ENCODE peak calls at places on chromosomes 16 and 17, in six cellular contexts. A is Peyer's patch, X is AG04450, D is tibial artery, B is cardiac muscle cell, J is mesendoderm. C is an unnamed sample. For H3K27me3, the result is how much of the 10 kb centered on the place peaks cover.

GRCh38 chr16:56198044-56198754 is 6.9 kb downstream of the GNAO1 start:
- DNase-seq in X (no peak), D (no peak), A (no peak), B (no peak), J (no peak), C (no peak)

GRCh38 chr16:27317738-27318398 is 4.1 kb downstream of the IL4R start:
- DNase-seq in J (no peak), B (no peak), X (no peak), A (no peak), D (peak), C (no peak)

GRCh38 chr16:3023415-3023668 is 400 bp downstream of the HCFC1R1 start:
- DNase-seq in A (no peak), B (peak), J (peak), X (no peak), D (no peak), C (peak)

GRCh38 chr16:14249291-14250032 is 178.3 kb downstream of the MRTFB start:
- DNase-seq in X (no peak), A (no peak), J (peak), D (peak), B (peak), C (peak)

GRCh38 chr17:58394534-58395223 is 22.7 kb downstream of the RNF43 start:
- DNase-seq in A (no peak), B (no peak), X (no peak), J (no peak), D (no peak), C (no peak)

GRCh38 chr17:45131616-45132301 is 556 bp downstream of the PLCD3 start:
- DNase-seq in B (peak), X (no peak), D (no peak), J (peak), A (peak), C (peak)

GRCh38 chr17:59842901-59843652 is 49.7 kb downstream of the TUBD1 start:
- DNase-seq in A (peak), X (peak), B (peak), J (peak), D (no peak), C (peak)

GRCh38 chr16:10741844-10742243 is 1.8 kb upstream of the NUBP1 start:
- DNase-seq in D (no peak), J (no peak), B (peak), X (no peak), A (no peak), C (peak)

GRCh38 chr17:81821147-81821546 is 11.9 kb downstream of the MCRIP1 start:
- DNase-seq in X (no peak), J (no peak), A (no peak), D (no peak), B (no peak), C (no peak)

GRCh38 chr17:39564201-39564828 is 43.4 kb downstream of the NEUROD2 start:
- DNase-seq in B (peak), X (no peak), D (no peak), J (peak), A (no peak), C (no peak)

GRCh38 chr17:42937712-42938596 is 26.3 kb downstream of the AARSD1 start:
- DNase-seq in B (peak), J (peak), D (no peak), X (no peak), A (no peak), C (peak)

GRCh38 chr16:88389621-88390160 is 6.9 kb downstream of the ZNF469 start:
- DNase-seq in X (no peak), D (no peak), B (peak), J (no peak), A (no peak), C (no peak)

GRCh38 chr17:78226055-78226751 is 5.2 kb upstream of the TMEM235 start:
- DNase-seq in A (no peak), J (no peak), X (no peak), D (no peak), B (no peak), C (no peak)

GRCh38 chr16:4790871-4791270 is 2.7 kb upstream of the SEPTIN12 start:
- DNase-seq in J (no peak), D (no peak), A (no peak), B (no peak), X (no peak), C (no peak)

GRCh38 chr16:3481696-3482658 is 13.3 kb downstream of the C16orf90 start:
- DNase-seq in B (no peak), X (no peak), D (no peak), A (no peak), J (no peak), C (no peak)

GRCh38 chr16:74984670-74985411 is at the start of gene WDR59:
- DNase-seq in J (peak), D (peak), B (peak), A (peak), X (peak), C (peak)

GRCh38 chr16:85484337-85485295 is 128.5 kb upstream of the GSE1 start:
- DNase-seq in A (no peak), J (no peak), B (no peak), X (no peak), D (no peak), C (no peak)

GRCh38 chr16:89357460-89357859 is 132.9 kb downstream of the ANKRD11 start:
- DNase-seq in A (no peak), J (peak), X (no peak), B (no peak), D (no peak), C (no peak)

GRCh38 chr17:71986886-71987285 is 133.9 kb upstream of the SOX9 start:
- DNase-seq in A (no peak), J (no peak), D (no peak), X (no peak), B (no peak), C (no peak)

GRCh38 chr16:84508502-84508901 is 4.0 kb upstream of the MEAK7 start:
- DNase-seq in A (no peak), B (no peak), J (no peak), X (no peak), D (no peak), C (no peak)

GRCh38 chr17:48055531-48056245 is 7.5 kb downstream of the NFE2L1 start:
- DNase-seq in B (peak), A (no peak), D (no peak), X (peak), J (peak), C (peak)

GRCh38 chr17:48056246-48056745 is 8.1 kb downstream of the NFE2L1 start:
- DNase-seq in X (no peak), B (no peak), D (no peak), J (no peak), A (no peak), C (no peak)

GRCh38 chr17:48053758-48054237 is 5.6 kb downstream of the NFE2L1 start:
- DNase-seq in A (no peak), J (no peak), B (no peak), X (no peak), D (no peak), C (no peak)

GRCh38 chr17:48052956-48053757 is 5.0 kb downstream of the NFE2L1 start:
- DNase-seq in X (no peak), J (no peak), A (no peak), D (peak), B (peak), C (peak)

DNA sequence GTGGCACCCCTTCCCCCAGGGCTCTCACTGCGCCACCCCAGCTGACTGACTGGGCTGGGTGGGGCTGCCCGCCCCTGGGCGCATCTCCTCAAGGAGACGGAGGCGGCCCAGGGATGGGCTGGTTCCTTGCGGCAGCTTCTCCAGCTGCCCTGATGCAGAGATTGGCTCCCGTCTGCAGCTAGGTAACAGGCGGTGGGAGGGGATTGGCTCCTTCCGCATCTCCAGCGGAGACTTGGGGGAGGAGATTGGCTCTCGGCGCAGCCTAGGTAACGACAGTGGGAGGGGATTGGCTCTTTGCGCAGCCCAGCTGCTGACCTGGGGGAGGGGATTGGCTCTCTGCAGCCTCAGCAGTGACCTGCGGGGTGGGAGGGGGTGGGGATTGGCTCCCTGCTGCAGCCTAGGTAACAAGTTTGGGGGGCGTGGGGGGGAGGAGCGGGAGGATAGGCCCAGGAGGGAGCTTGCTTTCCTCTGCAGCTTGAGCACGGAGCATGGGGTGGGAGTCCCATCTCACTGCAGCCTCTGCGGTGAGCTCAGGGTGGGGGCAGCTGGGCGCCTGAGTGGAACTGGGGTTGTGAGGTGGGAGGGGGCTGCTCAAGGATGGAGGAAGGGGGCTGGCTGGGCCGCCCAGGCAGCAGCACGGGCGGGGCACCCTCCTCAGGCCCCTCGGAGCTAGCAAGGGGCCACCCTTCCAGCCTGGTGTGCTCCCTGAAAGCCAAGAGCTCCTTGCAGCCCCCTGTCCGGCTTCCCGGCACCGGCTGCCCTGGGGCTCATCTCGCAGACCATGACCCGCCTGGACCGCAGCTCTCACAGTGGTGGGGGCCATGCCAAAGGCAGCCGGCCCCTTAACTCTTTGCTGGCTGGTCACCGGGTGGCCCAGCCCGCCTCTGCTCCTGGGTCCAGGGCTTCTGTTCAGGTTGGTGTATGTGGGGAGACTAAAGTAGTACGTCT is 6.4 kb downstream of the NFE2L1 start:
- DNase-seq in X (no peak), J (peak), D (peak), A (no peak), B (peak), C (no peak)
- H3K4me3 ChIP-seq in X (peak), J (peak), D (peak), A (peak), B (peak), C (no peak)

GRCh38 chr16:58493756-58494431 is 6.0 kb upstream of the NDRG4 start:
- DNase-seq in J (no peak), X (no peak), D (no peak), B (no peak), A (no peak), C (no peak)
- H3K27me3 ChIP-seq in J (under half), X (under half), D (under half), B (under half), A (under half), C (under half)

GRCh38 chr16:67539691-67540635 is 11.3 kb downstream of the RIPOR1 start:
- DNase-seq in X (no peak), D (no peak), A (no peak), J (no peak), B (no peak), C (no peak)

GRCh38 chr16:67537636-67538591 is 9.3 kb downstream of the RIPOR1 start:
- DNase-seq in B (peak), X (no peak), D (no peak), J (peak), A (peak), C (no peak)

GRCh38 chr16:67537270-67537635 is 8.6 kb downstream of the RIPOR1 start:
- DNase-seq in D (peak), J (peak), B (peak), X (no peak), A (no peak), C (no peak)

GRCh38 chr16:67539271-67539670 is 10.6 kb downstream of the RIPOR1 start:
- DNase-seq in X (no peak), A (no peak), J (peak), D (no peak), B (no peak), C (no peak)

DNA sequence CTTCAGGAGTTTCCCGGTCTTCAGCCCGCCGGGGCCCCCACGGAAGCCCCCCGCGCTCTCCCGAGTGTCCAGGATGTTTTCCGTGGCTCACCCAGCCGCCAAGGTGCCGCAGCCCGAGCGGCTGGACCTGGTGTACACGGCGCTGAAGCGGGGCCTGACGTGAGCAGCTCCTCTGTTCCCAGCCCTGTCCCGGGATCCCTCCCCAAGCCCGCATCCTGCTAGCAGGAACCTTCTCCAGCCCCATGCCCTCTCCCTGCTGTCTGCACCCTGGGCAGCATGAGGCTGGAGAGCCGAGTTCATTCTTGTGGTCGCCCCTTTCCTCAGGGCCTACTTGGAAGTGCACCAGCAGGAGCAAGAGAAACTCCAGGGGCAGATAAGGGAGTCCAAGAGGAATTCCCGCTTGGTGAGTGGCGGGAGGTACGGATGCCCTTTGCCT is 10.1 kb downstream of the RIPOR1 start:
- DNase-seq in X (no peak), J (peak), B (peak), D (no peak), A (no peak), C (no peak)
- H3K4me3 ChIP-seq in X (peak), J (no peak), B (peak), D (peak), A (peak), C (no peak)

DNA sequence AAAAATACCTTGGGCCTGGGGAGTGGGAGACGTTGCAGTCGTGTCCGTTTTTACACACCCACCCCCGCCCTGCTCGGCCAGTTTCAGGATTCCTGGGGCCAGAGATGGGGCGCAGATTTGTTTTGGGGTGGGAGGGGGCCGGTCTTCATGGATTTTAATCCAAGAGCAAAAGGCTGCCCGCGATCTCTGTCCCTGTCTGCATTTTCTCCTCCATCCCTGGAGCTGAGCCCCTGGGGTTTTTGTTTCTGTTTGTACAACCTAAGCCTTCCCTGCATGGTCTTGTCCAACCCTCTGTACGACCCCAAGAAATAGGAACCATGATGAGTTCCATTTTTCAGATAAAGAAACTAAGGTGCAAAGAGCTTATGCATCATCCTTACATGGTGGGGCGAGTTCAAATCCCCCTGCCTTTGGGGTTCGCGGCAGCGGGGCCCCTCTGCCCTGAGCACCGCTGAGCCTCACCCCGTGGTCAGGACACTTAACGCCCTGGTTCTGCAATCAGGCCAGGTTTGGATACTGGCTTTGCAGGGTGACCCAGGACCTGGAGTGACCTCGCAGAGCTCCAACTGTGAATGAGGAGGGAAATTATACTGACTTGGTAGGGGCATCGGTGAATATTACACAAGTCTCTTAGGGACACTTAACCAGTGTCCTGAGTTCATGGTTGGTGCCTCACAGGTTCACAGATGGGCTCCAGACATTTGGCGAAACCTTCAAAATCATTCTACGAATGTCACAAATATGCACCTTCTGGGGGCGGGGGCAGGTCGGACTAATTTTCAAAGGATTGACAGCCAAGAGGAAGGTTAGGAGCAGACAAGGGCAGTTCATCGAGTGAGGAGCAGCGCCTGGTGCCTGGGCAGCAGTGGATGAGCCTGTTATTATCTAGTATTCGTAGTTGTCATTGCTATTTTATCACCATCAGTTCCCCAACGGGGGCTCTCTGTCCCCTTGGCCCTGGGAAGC is 4.1 kb upstream of the FOXF1 start:
- DNase-seq in X (no peak), D (no peak), B (no peak), A (no peak), J (no peak), C (peak)
- H3K27me3 ChIP-seq in X (under half), D (half or more), B (half or more), A (under half), J (half or more), C (under half)

GRCh38 chr17:76537288-76537577 is 276 bp downstream of the CYGB start:
- DNase-seq in D (no peak), X (no peak), B (peak), J (peak), A (peak), C (peak)
- H3K4me3 ChIP-seq in D (peak), X (peak), B (peak), J (peak), A (peak), C (peak)

GRCh38 chr17:31472137-31472536 is 80.7 kb downstream of the RAB11FIP4 start:
- DNase-seq in X (no peak), A (no peak), D (no peak), B (no peak), J (peak), C (no peak)
- H3K27me3 ChIP-seq in X (under half), A (under half), D (under half), B (under half), J (under half), C (under half)

GRCh38 chr16:73042807-73043206 is 5.1 kb downstream of the ZFHX3 start:
- DNase-seq in B (no peak), D (peak), J (no peak), A (no peak), X (no peak), C (no peak)

GRCh38 chr16:73037845-73038570 is 9.9 kb downstream of the ZFHX3 start:
- DNase-seq in X (no peak), D (peak), A (no peak), B (no peak), J (no peak), C (no peak)

GRCh38 chr16:73041644-73042043 is 6.3 kb downstream of the ZFHX3 start:
- DNase-seq in D (no peak), A (no peak), X (no peak), B (no peak), J (no peak), C (no peak)

GRCh38 chr16:73040136-73040535 is 7.8 kb downstream of the ZFHX3 start:
- DNase-seq in X (no peak), J (peak), D (peak), A (no peak), B (no peak), C (no peak)

GRCh38 chr16:73040735-73041402 is 7.1 kb downstream of the ZFHX3 start:
- DNase-seq in B (no peak), J (no peak), A (no peak), X (no peak), D (peak), C (no peak)
- H3K4me3 ChIP-seq in B (no peak), J (no peak), A (no peak), X (no peak), D (no peak), C (no peak)

DNA sequence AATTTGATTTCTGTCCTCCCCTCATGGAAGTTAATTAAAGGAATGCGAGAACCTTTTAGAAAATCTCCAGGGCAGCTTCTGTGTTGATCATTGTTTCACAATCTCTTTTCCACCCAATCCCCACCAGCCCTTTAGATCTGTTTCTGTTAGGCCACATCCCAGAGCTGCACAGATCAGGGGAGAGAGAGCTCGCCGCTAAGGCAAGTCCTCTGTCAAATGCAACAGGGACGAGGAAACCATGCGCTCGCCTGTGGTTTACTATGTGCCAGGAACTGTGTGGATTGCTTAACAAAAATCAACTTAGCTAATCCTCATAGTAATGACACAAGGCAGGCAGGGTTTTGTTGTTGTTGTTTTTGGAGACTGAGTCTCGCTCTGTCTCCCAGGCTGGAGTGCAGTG is 115.4 kb downstream of the SALL1 start:
- DNase-seq in J (no peak), A (no peak), X (no peak), D (no peak), B (no peak), C (no peak)
- H3K27me3 ChIP-seq in J (under half), A (under half), X (under half), D (under half), B (under half), C (under half)

GRCh38 chr16:19746561-19746960 is 28.5 kb downstream of the IQCK start:
- DNase-seq in D (no peak), X (no peak), A (no peak), B (peak), J (no peak), C (no peak)

GRCh38 chr16:19744670-19745069 is 26.6 kb downstream of the IQCK start:
- DNase-seq in B (no peak), A (no peak), D (no peak), J (no peak), X (no peak), C (no peak)

GRCh38 chr16:19741354-19741753 is 23.3 kb downstream of the IQCK start:
- DNase-seq in J (no peak), B (no peak), D (no peak), A (no peak), X (no peak), C (no peak)

GRCh38 chr16:19745286-19746018 is 27.4 kb downstream of the IQCK start:
- DNase-seq in B (no peak), D (no peak), A (no peak), X (peak), J (no peak), C (peak)

DNA sequence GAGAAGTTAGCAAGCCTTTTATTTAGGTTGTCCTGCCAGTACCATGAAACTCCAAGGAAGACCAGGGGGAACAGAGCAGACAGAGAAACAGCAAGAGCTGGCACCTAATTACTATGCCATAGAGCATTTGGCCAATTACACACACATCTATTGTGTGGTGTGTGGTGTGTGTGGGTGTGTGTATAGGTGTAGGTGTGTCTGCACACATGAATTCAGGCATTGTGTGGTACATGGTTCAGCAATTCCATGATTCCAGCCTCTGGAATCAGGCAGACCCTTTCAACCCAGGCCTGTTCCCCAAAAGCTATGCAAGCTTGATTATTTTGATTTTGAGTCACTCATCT is 25.7 kb downstream of the IQCK start:
- DNase-seq in B (no peak), A (no peak), J (no peak), D (no peak), X (no peak), C (no peak)
- H3K4me3 ChIP-seq in B (no peak), A (no peak), J (no peak), D (no peak), X (no peak), C (no peak)